ENCODE peak calls at places on chromosomes 11 and 22, in five cellular contexts. E, F, X, T and I are unnamed samples.

GRCh38 chr11:67492801-67493547 is 10.1 kb downstream of the AIP start:
- DNase-seq in E (no peak), T (no peak), F (no peak), X (no peak), I (no peak)

GRCh38 chr11:127063191-127063590 is 62.6 kb upstream of the KIRREL3 start:
- DNase-seq in F (no peak), E (no peak), X (no peak), T (no peak), I (no peak)

GRCh38 chr11:95092549-95093324 is 3.1 kb downstream of the ENDOD1 start:
- DNase-seq in F (no peak), X (peak), E (no peak), T (no peak), I (no peak)

GRCh38 chr11:45468265-45468856 is 182.2 kb upstream of the SYT13 start:
- DNase-seq in F (no peak), X (peak), E (peak), T (no peak), I (no peak)

GRCh38 chr11:375065-376025 is 6.0 kb downstream of the B4GALNT4 start:
- DNase-seq in X (no peak), E (no peak), T (no peak), F (no peak), I (no peak)

GRCh38 chr11:1146311-1146864 is 11.4 kb upstream of the MUC5AC start:
- DNase-seq in X (no peak), F (no peak), E (no peak), T (no peak), I (no peak)

GRCh38 chr11:116837231-116838091 is at the start of gene APOA1:
- DNase-seq in E (no peak), T (no peak), X (peak), F (no peak), I (peak)

GRCh38 chr11:126380909-126381308 is 25.4 kb downstream of the ST3GAL4 start:
- DNase-seq in T (no peak), F (no peak), E (no peak), X (no peak), I (no peak)

GRCh38 chr11:2260491-2261364 is 9.7 kb downstream of the ASCL2 start:
- DNase-seq in E (no peak), X (no peak), F (no peak), T (no peak), I (peak)

GRCh38 chr22:23283591-23284503 is 103.5 kb downstream of the BCR start:
- DNase-seq in E (no peak), T (no peak), X (no peak), F (no peak), I (no peak)

GRCh38 chr11:130600139-130600538 is 151.7 kb downstream of the ADAMTS15 start:
- DNase-seq in X (no peak), E (no peak), F (no peak), T (no peak), I (no peak)

GRCh38 chr11:131688056-131688693 is 317.8 kb downstream of the NTM start:
- DNase-seq in T (peak), F (peak), X (peak), E (no peak), I (peak)

GRCh38 chr11:73269353-73270088 is 2.6 kb upstream of the P2RY6 start:
- DNase-seq in F (no peak), X (peak), T (no peak), E (no peak), I (no peak)

GRCh38 chr22:46971141-46971775 is 208.8 kb downstream of the TBC1D22A start:
- DNase-seq in E (no peak), T (peak), X (no peak), F (peak), I (peak)

GRCh38 chr11:2280208-2280607 is 9.8 kb upstream of the ASCL2 start:
- DNase-seq in X (no peak), E (no peak), F (no peak), T (no peak), I (no peak)

GRCh38 chr22:38941488-38941987 is 15.9 kb upstream of the APOBEC3A start:
- DNase-seq in T (peak), X (no peak), E (peak), F (no peak), I (no peak)

GRCh38 chr11:115222218-115222862 is 281.9 kb downstream of the CADM1 start:
- DNase-seq in T (no peak), E (no peak), X (no peak), F (no peak), I (no peak)

GRCh38 chr11:65524747-65525658 is at the start of gene SCYL1:
- DNase-seq in F (peak), T (peak), E (peak), X (peak), I (peak)

GRCh38 chr11:6474423-6474792 is 667 bp upstream of the TRIM3 start:
- DNase-seq in F (no peak), E (no peak), X (no peak), T (no peak), I (no peak)

GRCh38 chr11:131378931-131379330 is 8.5 kb downstream of the NTM start:
- DNase-seq in F (no peak), E (no peak), T (no peak), X (no peak), I (no peak)

GRCh38 chr22:37045958-37046357 is 5.6 kb upstream of the KCTD17 start:
- DNase-seq in E (no peak), F (no peak), X (no peak), T (no peak), I (no peak)

GRCh38 chr11:72411623-72412532 is 22.5 kb downstream of the CLPB start:
- DNase-seq in F (no peak), X (no peak), E (no peak), T (peak), I (no peak)

GRCh38 chr11:107564877-107565218 is 687 bp downstream of the ALKBH8 start:
- DNase-seq in X (no peak), T (no peak), F (no peak), E (no peak), I (no peak)

GRCh38 chr22:29801153-29801552 is 34.0 kb downstream of the UQCR10 start:
- DNase-seq in X (no peak), E (peak), F (no peak), T (no peak), I (no peak)

GRCh38 chr11:126431401-126432064 is 76.0 kb downstream of the ST3GAL4 start:
- DNase-seq in E (peak), T (peak), X (no peak), F (peak), I (no peak)

GRCh38 chr11:118921929-118922744 is 3.6 kb downstream of the BCL9L start:
- DNase-seq in F (peak), X (peak), E (peak), T (peak), I (peak)

GRCh38 chr11:35040221-35040942 is 98.6 kb upstream of the CD44 start:
- DNase-seq in F (no peak), T (peak), X (no peak), E (no peak), I (no peak)

DNA sequence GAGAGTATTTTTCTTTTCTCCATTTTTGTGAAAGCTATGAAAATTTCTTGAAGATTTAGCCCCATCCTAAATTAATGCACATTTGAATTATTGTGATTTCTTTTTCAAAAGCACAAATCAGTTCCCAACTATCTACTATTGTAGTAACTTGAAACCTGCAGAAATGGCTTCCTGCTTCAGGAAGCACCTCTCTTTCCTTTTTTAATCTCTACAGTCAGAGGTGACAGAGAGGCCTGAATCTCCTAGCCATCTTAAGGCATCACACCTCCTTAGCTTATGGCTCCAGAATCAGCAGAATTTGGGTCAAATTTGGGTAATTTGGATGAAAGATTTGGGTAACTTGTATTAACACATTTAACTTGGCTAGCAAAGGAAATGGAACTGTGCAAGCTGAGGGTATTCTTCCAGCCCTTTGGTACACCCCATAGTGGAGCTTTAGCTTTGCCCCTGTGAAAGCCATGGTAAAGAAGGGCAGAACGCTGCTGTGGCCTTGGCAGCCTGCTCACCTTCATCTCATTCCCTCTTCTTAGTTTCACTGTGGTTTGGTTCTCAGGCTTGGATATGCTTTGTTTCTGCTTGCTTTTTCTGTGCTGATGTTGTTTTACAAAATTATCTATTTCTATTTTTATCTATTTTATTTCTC is 16.2 kb downstream of the TBCEL start:
- DNase-seq in E (no peak), F (no peak), X (no peak), T (no peak), I (no peak)
- H3K27ac ChIP-seq in E (peak), F (no peak), X (no peak), T (no peak), I (no peak)

GRCh38 chr11:47991894-47992293 is 11.5 kb downstream of the PTPRJ start:
- DNase-seq in E (no peak), X (no peak), T (no peak), F (no peak), I (no peak)

GRCh38 chr11:47991266-47991830 is 11.0 kb downstream of the PTPRJ start:
- DNase-seq in F (peak), T (peak), X (no peak), E (peak), I (no peak)

GRCh38 chr11:47987781-47988180 is 7.4 kb downstream of the PTPRJ start:
- DNase-seq in T (no peak), E (no peak), X (no peak), F (no peak), I (no peak)

GRCh38 chr11:47987310-47987709 is 7.0 kb downstream of the PTPRJ start:
- DNase-seq in F (no peak), E (no peak), T (no peak), X (no peak), I (no peak)

GRCh38 chr11:47989779-47990178 is 9.4 kb downstream of the PTPRJ start:
- DNase-seq in F (no peak), X (no peak), T (no peak), E (no peak), I (no peak)
- H3K4me3 ChIP-seq in F (no peak), X (no peak), T (no peak), E (no peak), I (no peak)

GRCh38 chr22:49411236-49411635 is 416.4 kb downstream of the BRD1 start:
- DNase-seq in E (no peak), X (no peak), F (no peak), T (no peak), I (no peak)

GRCh38 chr22:49405590-49405989 is 422.1 kb downstream of the BRD1 start:
- DNase-seq in X (no peak), F (no peak), T (no peak), E (no peak), I (no peak)

GRCh38 chr22:49406047-49406650 is 421.5 kb downstream of the BRD1 start:
- DNase-seq in T (no peak), X (no peak), F (no peak), E (peak), I (no peak)

GRCh38 chr22:49406879-49407587 is 420.6 kb downstream of the BRD1 start:
- DNase-seq in F (no peak), E (peak), X (no peak), T (no peak), I (no peak)

DNA sequence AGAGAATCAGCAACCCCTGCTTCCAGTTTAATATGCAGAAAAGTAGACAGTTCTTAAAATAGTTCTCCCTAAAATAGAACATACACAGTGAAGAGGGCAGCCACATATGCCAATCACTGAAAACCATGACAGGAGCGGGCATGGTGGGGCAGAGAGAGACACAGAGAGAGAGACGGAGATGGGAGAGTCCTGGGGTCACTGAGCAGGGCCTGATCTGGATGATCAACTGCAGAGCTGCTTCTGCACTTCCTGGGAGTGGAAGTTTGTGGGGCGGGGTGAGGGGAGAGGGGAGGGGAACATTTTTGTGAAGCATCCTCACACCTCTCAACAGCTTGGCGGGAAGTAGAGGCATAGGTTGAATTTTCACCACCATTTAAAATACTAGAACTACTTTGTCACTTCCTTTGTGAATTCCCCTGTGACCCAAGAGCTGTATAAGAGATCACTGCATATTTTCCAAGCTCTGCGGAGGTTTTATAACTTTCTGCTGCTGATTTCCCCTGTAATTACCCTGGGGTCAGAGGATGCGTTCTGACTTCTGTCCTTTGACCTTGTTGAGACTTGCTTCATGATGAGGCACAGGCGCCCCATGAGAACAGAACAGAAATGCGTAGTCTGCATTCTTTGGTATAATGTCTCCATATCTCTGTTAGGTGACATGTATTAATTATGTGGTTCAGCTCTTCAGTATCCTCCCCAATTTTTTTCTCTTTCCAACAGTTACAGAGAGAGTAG is 419.4 kb downstream of the BRD1 start:
- DNase-seq in E (peak), X (no peak), F (no peak), T (no peak), I (no peak)
- TF ChIP-seq CTCF in E (no peak), X (no peak), F (no peak), T (no peak), I (no peak)

DNA sequence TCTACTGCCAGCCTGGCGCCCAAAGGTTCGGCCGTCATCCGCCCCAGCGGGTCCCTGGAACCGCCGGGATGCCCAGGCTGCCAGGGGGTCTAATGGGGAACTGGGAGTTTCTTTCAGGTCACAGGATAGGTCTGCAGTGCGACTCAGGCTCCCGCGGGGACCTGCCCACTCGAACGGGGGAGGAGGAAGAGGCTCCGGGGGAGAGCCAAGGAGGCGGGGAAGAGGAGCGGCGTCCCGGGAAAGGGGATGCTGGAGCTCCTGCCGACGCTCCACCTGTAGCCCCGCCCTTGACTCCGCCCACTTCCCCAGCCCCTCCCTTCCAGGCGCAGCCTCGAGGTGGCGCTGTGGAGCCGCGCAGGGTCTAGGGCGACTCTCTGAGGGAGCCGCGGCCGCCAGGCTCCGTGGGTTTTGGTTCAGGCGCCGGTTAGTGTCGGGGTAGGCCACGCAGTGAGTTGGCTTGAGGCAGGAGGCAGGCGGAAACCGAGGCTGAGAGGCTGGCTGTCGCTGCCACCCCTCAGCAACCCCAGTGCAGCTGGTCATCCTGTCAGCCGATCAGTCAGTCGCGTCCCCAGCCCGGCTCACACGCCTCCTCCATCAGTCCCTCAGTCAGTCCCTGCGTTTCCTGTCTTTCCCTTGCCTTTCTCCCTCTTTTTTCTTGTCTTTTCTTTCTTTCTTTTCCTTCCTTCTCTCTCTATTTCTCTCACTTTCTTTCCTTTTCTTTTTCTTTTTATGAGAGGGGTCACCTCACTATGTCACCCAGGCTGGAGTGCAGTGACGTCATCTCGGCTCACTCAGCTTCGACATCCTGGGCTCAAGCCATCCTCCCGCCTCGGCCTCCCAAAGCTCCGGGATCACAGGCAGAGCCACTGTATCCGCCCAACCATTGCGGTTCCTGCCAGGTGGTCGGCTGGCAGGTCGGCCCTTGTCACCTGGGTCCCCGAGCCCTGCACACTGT is 26.4 kb downstream of the YWHAH start:
- DNase-seq in X (peak), E (peak), T (peak), F (peak), I (peak)
- H3K27ac ChIP-seq in X (peak), E (no peak), T (no peak), F (no peak), I (no peak)

GRCh38 chr22:49458708-49459099 is 369.0 kb downstream of the BRD1 start:
- DNase-seq in F (no peak), T (no peak), E (no peak), X (no peak), I (no peak)
- H3K4me3 ChIP-seq in F (no peak), T (no peak), E (no peak), X (no peak), I (no peak)

GRCh38 chr22:33917744-33918406 is 2.4 kb downstream of the LARGE1 start:
- DNase-seq in F (no peak), E (no peak), X (no peak), T (no peak), I (no peak)
- TF ChIP-seq CTCF in F (peak), E (no peak), X (no peak), T (no peak), I (peak)

GRCh38 chr11:102194983-102195382 is 84.7 kb downstream of the YAP1 start:
- DNase-seq in T (no peak), F (no peak), X (no peak), E (no peak), I (no peak)
- H3K27ac ChIP-seq in T (no peak), F (no peak), X (no peak), E (no peak), I (no peak)

GRCh38 chr11:3605721-3606324 is 36.0 kb downstream of the ART5 start:
- DNase-seq in X (no peak), T (no peak), F (no peak), E (no peak), I (no peak)
- H3K4me3 ChIP-seq in X (no peak), T (no peak), F (no peak), E (no peak), I (no peak)

GRCh38 chr11:134030853-134031252 is 38.0 kb upstream of the JAM3 start:
- DNase-seq in T (no peak), X (no peak), E (no peak), F (no peak), I (no peak)
- TF ChIP-seq CTCF in T (no peak), X (no peak), E (no peak), F (no peak), I (no peak)